ENCODE peak calls at places on chromosomes 3 and 15, in ten cellular contexts. Z is lower lobe of right lung, Q is spleen, T is endothelial cell of umbilical vein, N is neuronal stem cell, C is upper lobe of left lung, E is Peyer's patch, F is neural progenitor cell, W is WERI-Rb-1, M is prostate gland. H is an unnamed sample.

GRCh38 chr15:63238796-63239195 is 38.6 kb upstream of the APH1B start:
- DNase-seq in Q (no peak), C (no peak), W (no peak), T (no peak), N (no peak), M (no peak), Z (no peak), F (no peak), E (no peak), H (no peak)

GRCh38 chr3:135885885-135886284 is 79.6 kb upstream of the PPP2R3A start:
- DNase-seq in E (no peak), C (no peak), W (no peak), Q (no peak), F (no peak), T (no peak), N (no peak), M (no peak), Z (no peak), H (no peak)

GRCh38 chr3:12744326-12744725 is 14.7 kb downstream of the TMEM40 start:
- DNase-seq in E (no peak), T (no peak), W (no peak), C (no peak), Z (no peak), Q (no peak), F (no peak), N (no peak), M (no peak), H (no peak)

GRCh38 chr15:23565395-23566069 is at the start of gene MKRN3:
- DNase-seq in C (no peak), N (peak; percentile 23), Q (no peak), Z (no peak), W (peak; percentile 74), F (peak; percentile 53), E (no peak), M (no peak), T (peak; percentile 35), H (no peak)

GRCh38 chr15:58142827-58143226 is 4.6 kb downstream of the AQP9 start:
- DNase-seq in F (no peak), Z (no peak), C (no peak), W (no peak), N (no peak), Q (no peak), E (no peak), T (no peak), M (no peak), H (no peak)

GRCh38 chr3:183044547-183045229 is 54.6 kb downstream of the MCCC1 start:
- DNase-seq in W (no peak), M (no peak), N (no peak), E (no peak), Z (no peak), F (no peak), C (no peak), T (no peak), Q (no peak), H (no peak)

GRCh38 chr3:42229942-42230688 is 35.9 kb downstream of the CCK start:
- DNase-seq in W (peak; percentile 50), F (peak; percentile 78), Q (no peak), T (peak; percentile 46), E (no peak), M (peak; percentile 35), N (peak; percentile 50), C (no peak), Z (no peak), H (peak; percentile 74)

GRCh38 chr3:149638401-149639092 is 19.3 kb downstream of the WWTR1 start:
- DNase-seq in E (no peak), Q (no peak), W (no peak), M (peak; percentile 20), C (no peak), F (no peak), T (no peak), Z (no peak), N (no peak), H (no peak)

GRCh38 chr3:66302288-66302687 is 81.5 kb downstream of the SLC25A26 start:
- DNase-seq in C (no peak), N (no peak), Q (no peak), F (no peak), E (no peak), M (no peak), T (no peak), Z (no peak), W (no peak), H (no peak)

GRCh38 chr15:96411056-96412031 is 80.8 kb downstream of the NR2F2 start:
- DNase-seq in Z (no peak), Q (no peak), W (no peak), N (no peak), T (no peak), F (no peak), C (no peak), M (no peak), E (no peak), H (no peak)

DNA sequence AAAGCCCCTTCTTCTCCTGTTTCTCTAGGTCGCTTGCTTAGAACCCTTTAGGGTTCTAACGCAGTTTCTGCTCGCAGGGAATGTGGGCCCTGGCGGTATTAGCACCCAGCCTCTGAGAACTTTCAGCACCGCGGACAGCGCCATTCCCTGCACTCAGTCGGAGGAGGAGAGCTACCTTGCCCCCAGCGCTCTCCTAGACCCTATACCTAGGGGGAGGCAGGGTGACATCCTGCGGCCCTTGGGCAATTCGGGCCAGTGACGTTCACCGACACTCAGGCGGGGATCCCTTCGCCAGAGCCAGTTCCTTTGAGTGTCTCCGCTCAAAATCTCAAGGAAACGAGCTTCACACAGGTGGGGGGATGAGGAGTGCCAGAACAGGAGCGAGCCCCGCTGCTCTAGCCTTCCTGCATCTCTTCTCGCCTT is 1.3 kb downstream of the SLC7A14 start:
- DNase-seq in N (peak; percentile 87), M (peak; percentile 43), F (peak; percentile 94), E (peak; percentile 74), Q (no peak), W (peak; percentile 11), T (peak; percentile 56), C (peak; percentile 24), Z (peak; percentile 68), H (peak; percentile 96)
- H3K27me3 ChIP-seq in N (peaks cover 27% of the 10 kb centered on the region), M (peaks cover 16% of the 10 kb centered on the region), F (peaks cover 75% of the 10 kb centered on the region), E (peaks cover 11% of the 10 kb centered on the region), Q (peaks cover 60% of the 10 kb centered on the region), W (peaks cover 4% of the 10 kb centered on the region), T (peaks cover 33% of the 10 kb centered on the region), C (peaks cover 22% of the 10 kb centered on the region), Z (peaks cover 35% of the 10 kb centered on the region), H (peaks cover 62% of the 10 kb centered on the region)

GRCh38 chr3:191425322-191425734 is 35.6 kb upstream of the PYDC2 start:
- DNase-seq in M (no peak), T (no peak), N (no peak), F (no peak), C (no peak), Q (no peak), Z (no peak), E (no peak), W (no peak), H (no peak)
- H3K4me3 ChIP-seq in M (no peak overlapping the region), T (no peak overlapping the region), N (no peak overlapping the region), F (no peak overlapping the region), C (no peak overlapping the region), Q (no peak overlapping the region), Z (no peak overlapping the region), E (no peak overlapping the region), W (no peak overlapping the region), H (no peak overlapping the region)

GRCh38 chr3:197682713-197683112 is 54.0 kb downstream of the RUBCN start:
- DNase-seq in W (no peak), T (no peak), E (no peak), Q (no peak), Z (no peak), M (no peak), N (no peak), C (no peak), F (no peak), H (no peak)

GRCh38 chr3:197690754-197691153 is 46.0 kb downstream of the RUBCN start:
- DNase-seq in W (no peak), N (no peak), T (no peak), E (no peak), Q (no peak), Z (no peak), M (no peak), C (no peak), F (no peak), H (no peak)

GRCh38 chr3:197683191-197683590 is 53.5 kb downstream of the RUBCN start:
- DNase-seq in T (no peak), Z (no peak), C (no peak), Q (no peak), E (no peak), M (no peak), N (no peak), W (no peak), F (no peak), H (no peak)

GRCh38 chr3:197686899-197687298 is 49.8 kb downstream of the RUBCN start:
- DNase-seq in M (no peak), Q (no peak), W (no peak), N (no peak), C (no peak), T (no peak), E (no peak), F (no peak), Z (no peak), H (no peak)

DNA sequence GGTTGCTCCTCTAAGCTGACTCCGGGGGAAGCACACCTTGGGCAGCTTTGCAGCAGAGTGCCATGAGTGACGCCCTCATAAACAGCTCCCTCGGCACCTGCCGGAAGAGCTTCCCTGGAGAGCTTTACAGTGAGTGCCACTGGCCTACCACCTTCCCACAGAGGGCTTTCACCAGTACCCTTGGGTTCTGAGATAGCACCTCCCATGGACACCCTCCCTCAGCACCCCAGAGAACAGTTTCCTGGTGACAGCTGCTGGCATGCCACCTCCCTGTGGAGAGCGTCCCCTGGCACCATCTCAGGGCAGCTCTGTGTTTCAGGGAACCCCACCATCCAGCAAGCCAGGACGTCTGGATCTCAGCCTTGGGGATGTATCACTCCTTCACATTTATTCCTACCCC is 49.1 kb downstream of the RUBCN start:
- DNase-seq in C (no peak), E (no peak), M (no peak), Q (no peak), T (no peak), Z (no peak), F (no peak), W (no peak), N (no peak), H (no peak)
- H3K27me3 ChIP-seq in C (no peaks in the 10 kb centered on the region), E (no peaks in the 10 kb centered on the region), M (no peaks in the 10 kb centered on the region), Q (no peaks in the 10 kb centered on the region), T (no peaks in the 10 kb centered on the region), Z (no peaks in the 10 kb centered on the region), F (no peaks in the 10 kb centered on the region), W (no peaks in the 10 kb centered on the region), N (no peaks in the 10 kb centered on the region), H (no peaks in the 10 kb centered on the region)

GRCh38 chr3:114762144-114762543 is 384.9 kb downstream of the ZBTB20 start:
- DNase-seq in E (no peak), Q (no peak), M (no peak), C (peak; percentile 27), W (no peak), Z (no peak), T (no peak), F (no peak), N (no peak), H (no peak)

GRCh38 chr3:114760679-114761078 is 386.4 kb downstream of the ZBTB20 start:
- DNase-seq in W (no peak), Q (no peak), F (no peak), M (no peak), C (no peak), T (no peak), E (no peak), Z (no peak), N (no peak), H (no peak)

GRCh38 chr3:114756506-114757279 is 390.4 kb downstream of the ZBTB20 start:
- DNase-seq in F (no peak), Q (no peak), E (no peak), Z (no peak), C (no peak), T (no peak), N (no peak), M (no peak), W (no peak), H (no peak)

GRCh38 chr3:114764056-114764492 is 383.0 kb downstream of the ZBTB20 start:
- DNase-seq in Z (no peak), T (no peak), F (no peak), N (no peak), Q (no peak), W (no peak), C (no peak), M (no peak), E (peak; percentile 48), H (no peak)

GRCh38 chr3:114758828-114759709 is 388.0 kb downstream of the ZBTB20 start:
- DNase-seq in Z (no peak), Q (no peak), C (peak; percentile 23), F (no peak), N (no peak), E (no peak), T (no peak), W (no peak), M (no peak), H (no peak)
- H3K4me3 ChIP-seq in Z (peak overlapping the region; percentile 41), Q (no peak overlapping the region), C (no peak overlapping the region), F (no peak overlapping the region), N (no peak overlapping the region), E (no peak overlapping the region), T (no peak overlapping the region), W (no peak overlapping the region), M (no peak overlapping the region), H (no peak overlapping the region)